ENCODE peak calls at places on chromosomes 6 and 20, in seven cellular contexts. O is right cardiac atrium, G is GM12865, X is testis, A is mesendoderm, N is ovary, D is tibial artery. L is an unnamed sample.
A peak's percentile ranks its signal among the peaks of the same experiment; 100 is the strongest.

GRCh38 chr6:151240036-151240685 is 394 bp downstream of the AKAP12 start:
- DNase-seq in X (peak; percentile 94), G (peak; percentile 3), D (peak; percentile 91), A (peak; percentile 97), N (peak; percentile 92), O (peak; percentile 95), L (peak; percentile 97)

GRCh38 chr20:58408603-58409246 is 19.7 kb downstream of the VAPB start:
- DNase-seq in O (no peak), X (no peak), A (no peak), D (no peak), G (peak; percentile 61), N (no peak), L (no peak)

GRCh38 chr6:36216559-36216958 is 20.0 kb downstream of the BRPF3 start:
- DNase-seq in O (no peak), X (no peak), N (no peak), G (no peak), D (no peak), A (no peak), L (no peak)

GRCh38 chr20:50930139-50931047 is 844 bp downstream of the ADNP start:
- DNase-seq in X (no peak), D (peak; percentile 23), N (peak; percentile 53), O (peak; percentile 77), A (no peak), G (peak; percentile 39), L (peak; percentile 38)

GRCh38 chr6:101224751-101225150 is 168.8 kb upstream of the GRIK2 start:
- DNase-seq in X (no peak), D (no peak), A (no peak), N (no peak), O (no peak), G (no peak), L (no peak)

GRCh38 chr20:7704021-7704420 is 236.2 kb downstream of the HAO1 start:
- DNase-seq in O (no peak), X (no peak), G (no peak), A (no peak), N (no peak), D (no peak), L (no peak)

GRCh38 chr20:24406251-24406650 is 63.2 kb upstream of the SYNDIG1 start:
- DNase-seq in G (no peak), N (no peak), O (no peak), X (no peak), A (no peak), D (no peak), L (no peak)

GRCh38 chr20:57038608-57039440 is 227.6 kb downstream of the BMP7 start:
- DNase-seq in X (no peak), A (no peak), D (no peak), G (no peak), O (no peak), N (no peak), L (no peak)

GRCh38 chr6:56962451-56962850 is 7.5 kb downstream of the BEND6 start:
- DNase-seq in A (no peak), N (no peak), D (no peak), O (no peak), G (no peak), X (no peak), L (no peak)

GRCh38 chr6:42292002-42292735 is 74.5 kb upstream of the MRPS10 start:
- DNase-seq in N (no peak), A (no peak), O (no peak), D (no peak), G (peak; percentile 69), X (no peak), L (no peak)

GRCh38 chr6:43308101-43308989 is at the start of gene CRIP3:
- DNase-seq in A (peak; percentile 82), O (peak; percentile 70), D (peak; percentile 26), G (peak; percentile 71), N (peak; percentile 40), X (peak; percentile 58), L (peak; percentile 89)

GRCh38 chr6:118896339-118897136 is 2.6 kb downstream of the ASF1A start:
- DNase-seq in N (no peak), O (no peak), X (no peak), G (peak; percentile 67), A (peak; percentile 80), D (no peak), L (peak; percentile 32)

GRCh38 chr6:7189101-7189721 is 81.5 kb downstream of the RREB1 start:
- DNase-seq in X (no peak), A (no peak), N (no peak), O (no peak), D (no peak), G (no peak), L (no peak)

GRCh38 chr20:2314759-2315439 is 19.1 kb downstream of the TGM3 start:
- DNase-seq in D (peak; percentile 58), O (no peak), G (no peak), X (no peak), N (no peak), A (peak; percentile 51), L (no peak)

GRCh38 chr6:55567558-55567957 is 11.4 kb downstream of the HMGCLL1 start:
- DNase-seq in N (no peak), G (no peak), D (no peak), X (peak; percentile 42), A (no peak), O (peak; percentile 61), L (no peak)

GRCh38 chr6:124297507-124297906 is 493.8 kb downstream of the NKAIN2 start:
- DNase-seq in A (no peak), N (no peak), D (no peak), O (no peak), G (no peak), X (peak; percentile 15), L (no peak)

GRCh38 chr6:36638579-36638978 is 39.9 kb upstream of the CDKN1A start:
- DNase-seq in N (no peak), D (no peak), G (no peak), O (no peak), A (no peak), X (no peak), L (no peak)

GRCh38 chr6:41577356-41577864 is 31.2 kb downstream of the FOXP4 start:
- DNase-seq in A (no peak), N (no peak), G (no peak), O (no peak), D (no peak), X (no peak), L (no peak)

GRCh38 chr20:38152175-38153010 is 12.7 kb downstream of the TGM2 start:
- DNase-seq in G (peak; percentile 58), O (peak; percentile 96), A (no peak), D (peak; percentile 93), N (peak; percentile 64), X (no peak), L (no peak)

GRCh38 chr6:157323924-157324276 is 581 bp upstream of the TMEM242 start:
- DNase-seq in O (peak; percentile 91), X (peak; percentile 83), N (peak; percentile 83), G (peak; percentile 73), D (peak; percentile 77), A (peak; percentile 92), L (peak; percentile 78)

GRCh38 chr6:91566467-91566866 is 979.6 kb upstream of the MAP3K7 start:
- DNase-seq in N (no peak), G (no peak), X (no peak), O (no peak), D (no peak), A (no peak), L (no peak)

GRCh38 chr6:2542858-2543218 is 207.9 kb downstream of the MYLK4 start:
- DNase-seq in A (peak; percentile 8), N (no peak), D (no peak), X (no peak), G (peak; percentile 72), O (no peak), L (no peak)

GRCh38 chr6:113856011-113856551 is 1.1 kb upstream of the MARCKS start:
- DNase-seq in O (peak; percentile 53), N (peak; percentile 31), A (peak; percentile 63), X (peak; percentile 30), G (peak; percentile 58), D (no peak), L (peak; percentile 22)

GRCh38 chr6:15036690-15037245 is 209.1 kb upstream of the JARID2 start:
- DNase-seq in G (no peak), N (no peak), X (peak; percentile 93), O (peak; percentile 89), D (no peak), A (peak; percentile 92), L (no peak)

GRCh38 chr20:47544240-47544639 is 42.6 kb downstream of the NCOA3 start:
- DNase-seq in X (no peak), A (no peak), G (peak; percentile 31), O (no peak), N (no peak), D (no peak), L (no peak)

GRCh38 chr20:43676368-43676767 is 9.5 kb downstream of the MYBL2 start:
- DNase-seq in N (no peak), X (no peak), A (no peak), O (no peak), D (no peak), G (no peak), L (no peak)

GRCh38 chr20:8116067-8116811 is 15.8 kb upstream of the PLCB1 start:
- DNase-seq in D (no peak), N (no peak), G (no peak), O (no peak), X (no peak), A (no peak), L (no peak)

DNA sequence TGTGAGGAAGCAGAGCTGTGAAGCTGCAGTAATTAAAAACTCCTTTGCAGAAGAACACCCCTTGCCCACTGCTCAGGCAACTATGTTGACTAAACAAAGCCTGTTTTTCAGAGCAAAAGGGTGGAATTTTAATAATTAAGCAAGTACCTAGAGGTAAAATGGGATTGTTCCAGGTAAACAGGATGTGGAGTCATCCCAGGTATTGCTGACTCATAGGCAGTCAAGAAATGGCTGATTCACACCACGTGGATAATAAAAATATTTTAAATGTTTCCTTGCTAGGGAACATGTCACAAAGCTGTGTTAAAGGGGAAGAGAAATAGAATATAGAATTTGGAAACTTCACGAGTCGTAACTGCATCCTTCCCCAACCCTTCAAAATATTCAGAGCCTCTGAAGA is 491.8 kb downstream of the BTBD3 start:
- DNase-seq in G (no peak), O (no peak), N (no peak), D (no peak), X (no peak), A (no peak), L (no peak)
- H3K4me3 ChIP-seq in G (no peak overlapping the region), O (no peak overlapping the region), N (no peak overlapping the region), D (no peak overlapping the region), X (no peak overlapping the region), A (no peak overlapping the region), L (no peak overlapping the region)

GRCh38 chr20:33443512-33444239 is at the start of gene SNTA1:
- DNase-seq in G (peak; percentile 92), O (peak; percentile 98), D (peak; percentile 95), A (peak; percentile 95), N (peak; percentile 92), X (peak; percentile 98), L (peak; percentile 100)
- H3K4me3 ChIP-seq in G (peak within 1 kb of the TSS; percentile 78), O (peak within 1 kb of the TSS; percentile 83), D (peak within 1 kb of the TSS; percentile 77), A (peak within 1 kb of the TSS; percentile 53), N (peak within 1 kb of the TSS; percentile 71), X (peak within 1 kb of the TSS; percentile 71), L (peak within 1 kb of the TSS; percentile 63)

DNA sequence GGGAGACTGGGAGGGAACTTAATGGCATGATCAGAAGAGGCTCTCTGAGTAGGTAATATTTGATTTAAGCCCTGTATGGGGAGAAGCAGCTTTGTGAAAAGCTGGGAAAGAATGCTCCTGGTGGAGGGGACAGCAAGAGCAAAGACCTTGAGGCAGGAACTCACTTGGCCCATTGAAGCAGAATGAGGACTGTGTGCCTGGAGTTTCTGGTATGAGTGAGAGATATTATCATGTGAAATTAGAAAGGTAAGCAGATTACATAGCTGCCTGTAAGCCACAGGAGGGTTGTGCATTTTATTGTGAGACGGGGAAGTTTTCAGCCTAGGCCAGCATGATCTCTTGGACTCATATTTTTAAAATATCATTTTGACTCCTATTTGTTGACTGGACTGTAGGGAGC is 502.1 kb downstream of the DHX35 start:
- DNase-seq in N (no peak), O (no peak), G (no peak), D (no peak), X (no peak), A (no peak), L (no peak)
- H3K4me3 ChIP-seq in N (no peak overlapping the region), O (no peak overlapping the region), G (no peak overlapping the region), D (no peak overlapping the region), X (no peak overlapping the region), A (no peak overlapping the region), L (no peak overlapping the region)

GRCh38 chr6:448296-449056 is 56.9 kb downstream of the IRF4 start:
- DNase-seq in X (peak; percentile 9), D (no peak), G (no peak), N (no peak), A (no peak), O (no peak), L (no peak)
- H3K4me3 ChIP-seq in X (no peak overlapping the region), D (no peak overlapping the region), G (no peak overlapping the region), N (no peak overlapping the region), A (no peak overlapping the region), O (no peak overlapping the region), L (no peak overlapping the region)